ENCODE peak calls at places on chromosomes 13 and 19, in five cellular contexts. One of them, this sample, is unnamed.

GRCh38 chr13:69683921-69684663 is 423.5 kb upstream of the ATXN8OS start:
- DNase-seq in fibroblast of pulmonary artery: no peak
- DNase-seq in globus pallidus: no peak
- DNase-seq in AG10803: no peak
- DNase-seq in AG04450: no peak
- DNase-seq in this sample: no peak

GRCh38 chr13:39930060-39930459 is 274.6 kb downstream of the COG6 start:
- DNase-seq in fibroblast of pulmonary artery: no peak
- DNase-seq in globus pallidus: no peak
- DNase-seq in AG10803: no peak
- DNase-seq in AG04450: no peak
- DNase-seq in this sample: no peak

GRCh38 chr19:46692918-46693722 is 23.8 kb downstream of the PRKD2 start:
- DNase-seq in fibroblast of pulmonary artery: peak
- DNase-seq in globus pallidus: no peak
- DNase-seq in AG10803: no peak
- DNase-seq in AG04450: no peak
- DNase-seq in this sample: no peak

GRCh38 chr19:4541114-4541805 is 1.4 kb upstream of the LRG1 start:
- DNase-seq in fibroblast of pulmonary artery: no peak
- DNase-seq in globus pallidus: no peak
- DNase-seq in AG10803: no peak
- DNase-seq in AG04450: no peak
- DNase-seq in this sample: peak

GRCh38 chr19:50315773-50316448 is 13.3 kb downstream of the KCNC3 start:
- DNase-seq in fibroblast of pulmonary artery: no peak
- DNase-seq in globus pallidus: no peak
- DNase-seq in AG10803: no peak
- DNase-seq in AG04450: no peak
- DNase-seq in this sample: no peak

GRCh38 chr19:33427801-33428626 is 54.5 kb downstream of the CEBPG start:
- DNase-seq in fibroblast of pulmonary artery: no peak
- DNase-seq in globus pallidus: no peak
- DNase-seq in AG10803: no peak
- DNase-seq in AG04450: no peak
- DNase-seq in this sample: peak

GRCh38 chr13:33526718-33527117 is 241.2 kb upstream of the STARD13 start:
- DNase-seq in fibroblast of pulmonary artery: no peak
- DNase-seq in globus pallidus: no peak
- DNase-seq in AG10803: no peak
- DNase-seq in AG04450: no peak
- DNase-seq in this sample: no peak

GRCh38 chr19:38744298-38744681 is at the start of gene CAPN12:
- DNase-seq in fibroblast of pulmonary artery: no peak
- DNase-seq in globus pallidus: no peak
- DNase-seq in AG10803: no peak
- DNase-seq in AG04450: no peak
- DNase-seq in this sample: no peak

GRCh38 chr13:75442736-75443234 is 39.2 kb downstream of the TBC1D4 start:
- DNase-seq in fibroblast of pulmonary artery: peak
- DNase-seq in globus pallidus: no peak
- DNase-seq in AG10803: peak
- DNase-seq in AG04450: no peak
- DNase-seq in this sample: no peak

GRCh38 chr19:30214651-30215051 is 157.5 kb upstream of the ZNF536 start:
- DNase-seq in fibroblast of pulmonary artery: no peak
- DNase-seq in globus pallidus: no peak
- DNase-seq in AG10803: peak
- DNase-seq in AG04450: no peak
- DNase-seq in this sample: no peak

GRCh38 chr13:99316224-99316623 is 9.0 kb upstream of the GPR183 start:
- DNase-seq in fibroblast of pulmonary artery: no peak
- DNase-seq in globus pallidus: no peak
- DNase-seq in AG10803: no peak
- DNase-seq in AG04450: no peak
- DNase-seq in this sample: no peak

GRCh38 chr19:12766051-12766521 is 9.3 kb downstream of the HOOK2 start:
- DNase-seq in fibroblast of pulmonary artery: peak
- DNase-seq in globus pallidus: no peak
- DNase-seq in AG10803: peak
- DNase-seq in AG04450: peak
- DNase-seq in this sample: peak

GRCh38 chr19:39038098-39038497 is 5.7 kb upstream of the FBXO27 start:
- DNase-seq in fibroblast of pulmonary artery: peak
- DNase-seq in globus pallidus: peak
- DNase-seq in AG10803: peak
- DNase-seq in AG04450: no peak
- DNase-seq in this sample: no peak